ENCODE peak calls at places on chromosomes 2 and 18, in seven cellular contexts. One of them, this sample, is unnamed.

GRCh38 chr2:75002007-75002406 is 43.6 kb downstream of the POLE4 start:
- DNase-seq in neural progenitor cell: no peak
- DNase-seq in A549: no peak
- DNase-seq in GM12878: no peak
- DNase-seq in kidney: no peak
- DNase-seq in endothelial cell of umbilical vein: no peak
- DNase-seq in upper lobe of right lung: no peak
- DNase-seq in this sample: no peak

GRCh38 chr2:84870306-84870705 is 10.6 kb downstream of the TRABD2A start:
- DNase-seq in A549: no peak
- DNase-seq in neural progenitor cell: no peak
- DNase-seq in upper lobe of right lung: no peak
- DNase-seq in GM12878: no peak
- DNase-seq in kidney: no peak
- DNase-seq in endothelial cell of umbilical vein: no peak
- DNase-seq in this sample: no peak

GRCh38 chr2:50596521-50596920 is 435.4 kb downstream of the NRXN1 start:
- DNase-seq in endothelial cell of umbilical vein: no peak
- DNase-seq in neural progenitor cell: no peak
- DNase-seq in A549: no peak
- DNase-seq in upper lobe of right lung: no peak
- DNase-seq in GM12878: no peak
- DNase-seq in kidney: no peak
- DNase-seq in this sample: no peak

GRCh38 chr18:9513971-9514512 is 38.7 kb downstream of the RALBP1 start:
- DNase-seq in endothelial cell of umbilical vein: no peak
- DNase-seq in A549: peak; percentile 33
- DNase-seq in kidney: no peak
- DNase-seq in neural progenitor cell: no peak
- DNase-seq in GM12878: no peak
- DNase-seq in upper lobe of right lung: no peak
- DNase-seq in this sample: no peak

GRCh38 chr2:240797500-240797895 is 22.5 kb downstream of the KIF1A start:
- DNase-seq in A549: no peak
- DNase-seq in GM12878: no peak
- DNase-seq in neural progenitor cell: no peak
- DNase-seq in upper lobe of right lung: peak; percentile 51
- DNase-seq in endothelial cell of umbilical vein: no peak
- DNase-seq in kidney: peak; percentile 21
- DNase-seq in this sample: no peak

GRCh38 chr2:212537311-212538155 is 1.1 kb downstream of the ERBB4 start:
- DNase-seq in kidney: peak; percentile 77
- DNase-seq in neural progenitor cell: peak; percentile 68
- DNase-seq in upper lobe of right lung: peak; percentile 76
- DNase-seq in endothelial cell of umbilical vein: peak; percentile 20
- DNase-seq in A549: no peak
- DNase-seq in GM12878: no peak
- DNase-seq in this sample: no peak

GRCh38 chr18:59910967-59911366 is 11.2 kb downstream of the PMAIP1 start:
- DNase-seq in GM12878: no peak
- DNase-seq in upper lobe of right lung: no peak
- DNase-seq in A549: no peak
- DNase-seq in neural progenitor cell: no peak
- DNase-seq in kidney: no peak
- DNase-seq in endothelial cell of umbilical vein: no peak
- DNase-seq in this sample: no peak

GRCh38 chr2:3664118-3664517 is 6.1 kb downstream of the ALLC start:
- DNase-seq in upper lobe of right lung: no peak
- DNase-seq in A549: no peak
- DNase-seq in kidney: no peak
- DNase-seq in endothelial cell of umbilical vein: no peak
- DNase-seq in GM12878: no peak
- DNase-seq in neural progenitor cell: no peak
- DNase-seq in this sample: no peak

GRCh38 chr18:62018761-62019041 is 125.9 kb upstream of the RNF152 start:
- DNase-seq in A549: no peak
- DNase-seq in upper lobe of right lung: no peak
- DNase-seq in GM12878: no peak
- DNase-seq in neural progenitor cell: no peak
- DNase-seq in endothelial cell of umbilical vein: no peak
- DNase-seq in kidney: no peak
- DNase-seq in this sample: no peak

GRCh38 chr2:208657468-208657867 is 250.9 kb downstream of the PTH2R start:
- DNase-seq in kidney: no peak
- DNase-seq in GM12878: no peak
- DNase-seq in neural progenitor cell: peak; percentile 55
- DNase-seq in A549: no peak
- DNase-seq in endothelial cell of umbilical vein: no peak
- DNase-seq in upper lobe of right lung: no peak
- DNase-seq in this sample: no peak

GRCh38 chr2:127541849-127542630 is 6.6 kb downstream of the MYO7B start:
- DNase-seq in endothelial cell of umbilical vein: no peak
- DNase-seq in upper lobe of right lung: no peak
- DNase-seq in kidney: no peak
- DNase-seq in neural progenitor cell: no peak
- DNase-seq in GM12878: no peak
- DNase-seq in A549: no peak
- DNase-seq in this sample: no peak

GRCh38 chr2:217919781-217920351 is 82.9 kb downstream of the TNS1 start:
- DNase-seq in A549: no peak
- DNase-seq in kidney: peak; percentile 84
- DNase-seq in neural progenitor cell: no peak
- DNase-seq in GM12878: no peak
- DNase-seq in endothelial cell of umbilical vein: peak; percentile 42
- DNase-seq in upper lobe of right lung: no peak
- DNase-seq in this sample: no peak

GRCh38 chr18:13239557-13239956 is 21.0 kb downstream of the LDLRAD4 start:
- DNase-seq in neural progenitor cell: peak; percentile 77
- DNase-seq in GM12878: no peak
- DNase-seq in upper lobe of right lung: peak; percentile 64
- DNase-seq in A549: no peak
- DNase-seq in kidney: no peak
- DNase-seq in endothelial cell of umbilical vein: no peak
- DNase-seq in this sample: no peak

GRCh38 chr2:17539993-17540812 is at the start of gene VSNL1:
- DNase-seq in kidney: peak; percentile 87
- DNase-seq in upper lobe of right lung: peak; percentile 80
- DNase-seq in neural progenitor cell: peak; percentile 98
- DNase-seq in GM12878: no peak
- DNase-seq in endothelial cell of umbilical vein: peak; percentile 27
- DNase-seq in A549: no peak
- DNase-seq in this sample: no peak

DNA sequence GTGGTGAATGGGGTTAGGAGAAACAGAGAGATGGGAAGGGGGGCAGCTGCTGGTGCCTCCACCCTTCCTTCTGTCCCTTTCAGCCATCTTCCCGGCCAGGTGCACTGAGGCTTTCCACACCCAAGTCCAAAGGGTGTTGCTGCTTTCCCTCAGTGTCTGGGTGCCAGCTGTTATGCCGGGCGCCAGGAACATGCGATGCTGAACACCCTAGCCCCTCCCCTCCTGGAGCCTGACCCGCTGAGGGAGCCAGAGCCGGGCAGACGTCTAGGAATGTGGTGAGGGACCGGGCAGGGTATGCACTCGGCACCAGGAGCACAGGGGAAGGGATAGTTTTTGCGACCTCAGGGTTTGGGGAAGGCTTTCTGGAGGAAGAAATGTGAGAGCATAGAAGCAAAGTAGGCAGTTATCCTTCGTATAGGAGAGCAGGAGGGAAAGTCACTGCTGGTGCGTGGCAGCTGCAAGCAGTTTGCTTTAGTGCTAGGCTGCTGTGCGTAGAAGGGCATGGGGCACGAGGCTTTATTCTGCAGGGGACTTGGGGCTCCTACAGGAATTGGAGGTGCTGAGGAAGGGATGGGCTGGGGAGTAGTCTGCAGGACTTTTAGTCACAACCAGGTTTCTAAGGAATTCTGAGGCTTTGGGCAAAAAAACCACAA is 147.7 kb downstream of the TSN start:
- DNase-seq in neural progenitor cell: no peak
- DNase-seq in upper lobe of right lung: no peak
- DNase-seq in endothelial cell of umbilical vein: no peak
- DNase-seq in A549: no peak
- DNase-seq in kidney: no peak
- DNase-seq in GM12878: no peak
- DNase-seq in this sample: no peak
- H3K4me3 ChIP-seq in neural progenitor cell: no peak overlapping the region
- H3K4me3 ChIP-seq in upper lobe of right lung: no peak overlapping the region
- H3K4me3 ChIP-seq in endothelial cell of umbilical vein: no peak overlapping the region
- H3K4me3 ChIP-seq in A549: no peak overlapping the region
- H3K4me3 ChIP-seq in kidney: no peak overlapping the region
- H3K4me3 ChIP-seq in GM12878: no peak overlapping the region
- H3K4me3 ChIP-seq in this sample: no peak overlapping the region

GRCh38 chr2:205235434-205235833 is 446.9 kb upstream of the NRP2 start:
- DNase-seq in neural progenitor cell: no peak
- DNase-seq in kidney: no peak
- DNase-seq in endothelial cell of umbilical vein: no peak
- DNase-seq in upper lobe of right lung: no peak
- DNase-seq in GM12878: no peak
- DNase-seq in A549: no peak
- DNase-seq in this sample: no peak

GRCh38 chr2:205232086-205232485 is 450.2 kb upstream of the NRP2 start:
- DNase-seq in kidney: no peak
- DNase-seq in GM12878: no peak
- DNase-seq in endothelial cell of umbilical vein: no peak
- DNase-seq in A549: no peak
- DNase-seq in upper lobe of right lung: no peak
- DNase-seq in neural progenitor cell: no peak
- DNase-seq in this sample: no peak

GRCh38 chr2:205237524-205237923 is 444.8 kb upstream of the NRP2 start:
- DNase-seq in neural progenitor cell: no peak
- DNase-seq in kidney: no peak
- DNase-seq in endothelial cell of umbilical vein: no peak
- DNase-seq in A549: no peak
- DNase-seq in upper lobe of right lung: no peak
- DNase-seq in GM12878: no peak
- DNase-seq in this sample: no peak
- TF ChIP-seq CTCF in neural progenitor cell: peak; percentile 38
- TF ChIP-seq CTCF in kidney: no peak
- TF ChIP-seq CTCF in endothelial cell of umbilical vein: no peak
- TF ChIP-seq CTCF in A549: no peak
- TF ChIP-seq CTCF in upper lobe of right lung: no peak
- TF ChIP-seq CTCF in GM12878: no peak
- TF ChIP-seq CTCF in this sample: peak; percentile 29

GRCh38 chr2:24923106-24923505 is 3.1 kb upstream of the ADCY3 start:
- DNase-seq in GM12878: no peak
- DNase-seq in A549: no peak
- DNase-seq in upper lobe of right lung: no peak
- DNase-seq in neural progenitor cell: no peak
- DNase-seq in endothelial cell of umbilical vein: no peak
- DNase-seq in kidney: no peak
- DNase-seq in this sample: no peak

GRCh38 chr2:24919977-24920812 is at the start of gene ADCY3:
- DNase-seq in endothelial cell of umbilical vein: no peak
- DNase-seq in GM12878: no peak
- DNase-seq in A549: peak; percentile 66
- DNase-seq in neural progenitor cell: peak; percentile 78
- DNase-seq in upper lobe of right lung: peak; percentile 78
- DNase-seq in kidney: peak; percentile 86
- DNase-seq in this sample: no peak

GRCh38 chr2:24922556-24922955 is 2.5 kb upstream of the ADCY3 start:
- DNase-seq in neural progenitor cell: no peak
- DNase-seq in endothelial cell of umbilical vein: no peak
- DNase-seq in GM12878: no peak
- DNase-seq in kidney: no peak
- DNase-seq in A549: no peak
- DNase-seq in upper lobe of right lung: no peak
- DNase-seq in this sample: no peak

GRCh38 chr2:24919100-24919976 is 699 bp downstream of the ADCY3 start:
- DNase-seq in kidney: no peak
- DNase-seq in GM12878: no peak
- DNase-seq in upper lobe of right lung: no peak
- DNase-seq in A549: peak; percentile 55
- DNase-seq in endothelial cell of umbilical vein: no peak
- DNase-seq in neural progenitor cell: no peak
- DNase-seq in this sample: peak; percentile 42

DNA sequence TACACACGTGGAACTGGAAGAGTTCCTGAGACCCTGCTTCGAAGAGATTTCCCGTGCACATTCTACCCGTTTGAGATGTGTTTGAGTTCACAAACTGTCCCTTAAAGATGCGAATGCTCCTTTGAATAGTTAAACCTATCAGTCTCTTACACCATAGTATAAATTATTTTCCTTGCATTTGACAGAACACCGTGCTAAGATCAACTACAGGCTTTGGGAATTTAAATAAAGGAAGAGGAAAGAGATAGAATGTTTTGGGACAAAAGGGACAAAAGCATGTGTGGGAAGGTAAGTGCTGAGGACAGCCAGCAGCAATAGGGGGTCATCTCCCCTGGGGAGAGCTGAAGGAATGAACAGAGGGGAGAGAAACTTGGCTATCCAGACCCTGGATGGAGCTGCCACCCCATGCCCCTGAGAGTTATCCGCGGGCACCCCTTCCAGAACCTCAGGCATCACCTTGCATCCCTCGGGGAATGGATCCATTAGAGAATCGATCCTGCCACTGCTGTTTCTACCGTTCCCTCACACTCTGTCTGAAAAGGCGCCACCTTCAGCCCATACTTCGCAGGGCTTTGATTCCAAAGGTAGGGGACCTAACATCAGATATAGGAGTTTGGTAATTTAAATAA is 890 bp upstream of the ADCY3 start:
- DNase-seq in neural progenitor cell: peak; percentile 45
- DNase-seq in upper lobe of right lung: no peak
- DNase-seq in kidney: no peak
- DNase-seq in A549: peak; percentile 75
- DNase-seq in endothelial cell of umbilical vein: peak; percentile 25
- DNase-seq in GM12878: no peak
- DNase-seq in this sample: no peak
- H3K4me3 ChIP-seq in neural progenitor cell: peak overlapping the region; percentile 65
- H3K4me3 ChIP-seq in upper lobe of right lung: peak overlapping the region; percentile 62
- H3K4me3 ChIP-seq in kidney: peak overlapping the region; percentile 9
- H3K4me3 ChIP-seq in A549: peak overlapping the region; percentile 92
- H3K4me3 ChIP-seq in endothelial cell of umbilical vein: peak overlapping the region; percentile 46
- H3K4me3 ChIP-seq in GM12878: peak overlapping the region; percentile 74
- H3K4me3 ChIP-seq in this sample: peak overlapping the region; percentile 73

DNA sequence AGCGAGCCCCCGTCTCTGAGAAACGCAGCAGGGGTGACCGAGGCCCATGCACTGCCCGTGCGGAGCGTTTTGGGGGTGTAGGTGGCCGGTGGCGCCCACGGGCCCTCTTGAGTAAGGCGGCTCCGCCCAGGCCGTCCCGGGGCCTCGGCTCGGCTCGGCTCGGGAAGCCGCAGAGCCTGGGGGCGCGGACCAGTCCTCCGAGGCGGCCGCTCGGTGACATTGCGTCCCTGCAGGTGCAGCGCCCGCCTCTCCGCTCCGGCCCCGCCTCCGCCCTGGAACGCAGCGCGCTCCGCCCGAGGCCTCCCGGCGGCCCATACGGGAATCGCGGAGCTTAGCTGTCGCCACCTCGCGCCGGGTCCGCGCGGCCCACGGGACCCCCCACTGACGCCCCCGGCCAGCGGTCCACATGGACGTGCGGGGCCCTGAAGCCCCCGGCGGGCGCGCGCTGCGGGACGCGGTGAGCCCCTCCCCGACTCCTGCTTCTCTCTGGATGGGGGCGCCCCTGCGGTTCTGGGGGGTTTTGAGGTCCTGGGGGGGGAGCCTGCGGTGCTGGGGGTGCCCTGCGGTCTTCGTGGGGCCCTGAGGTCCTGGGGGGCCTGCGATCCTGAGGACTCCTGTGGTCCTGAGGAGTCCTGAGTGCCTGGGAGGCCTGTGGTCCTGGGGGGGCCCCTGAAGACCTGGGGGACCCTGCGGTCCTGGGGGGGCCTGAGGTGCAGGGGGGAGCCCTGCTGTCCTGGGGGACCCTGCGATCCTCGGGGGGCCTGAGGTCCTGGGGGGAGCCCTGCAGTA is at the start of gene HSBP1L1:
- DNase-seq in upper lobe of right lung: peak; percentile 93
- DNase-seq in endothelial cell of umbilical vein: peak; percentile 40
- DNase-seq in kidney: peak; percentile 91
- DNase-seq in GM12878: no peak
- DNase-seq in neural progenitor cell: peak; percentile 94
- DNase-seq in A549: peak; percentile 57
- DNase-seq in this sample: no peak
- TF ChIP-seq CTCF in upper lobe of right lung: peak; percentile 44
- TF ChIP-seq CTCF in endothelial cell of umbilical vein: peak; percentile 9
- TF ChIP-seq CTCF in kidney: no peak
- TF ChIP-seq CTCF in GM12878: peak; percentile 10
- TF ChIP-seq CTCF in neural progenitor cell: peak; percentile 47
- TF ChIP-seq CTCF in A549: peak; percentile 14
- TF ChIP-seq CTCF in this sample: peak; percentile 24